ENCODE peak calls at places on chromosomes 3 and 15, in five cellular contexts. E is spleen, I is mesenchymal stem cell, B is IMR-90, H is aorta. T is an unnamed sample.

GRCh38 chr3:37703633-37704032 is 158.0 kb upstream of the CTDSPL start:
- DNase-seq in E (no peak), I (peak; percentile 55), B (peak; percentile 18), H (no peak), T (no peak)

GRCh38 chr3:148727242-148727641 is 29.5 kb downstream of the AGTR1 start:
- DNase-seq in E (no peak), I (peak; percentile 26), B (no peak), H (no peak), T (no peak)

GRCh38 chr15:39213385-39213840 is 367.5 kb upstream of the THBS1 start:
- DNase-seq in E (no peak), I (peak; percentile 90), B (peak; percentile 99), H (no peak), T (no peak)

GRCh38 chr15:59406446-59406845 is 31.5 kb upstream of the FAM81A start:
- DNase-seq in E (no peak), I (no peak), B (no peak), H (no peak), T (no peak)

GRCh38 chr3:29644956-29645661 is 364.2 kb downstream of the RBMS3 start:
- DNase-seq in E (no peak), I (no peak), B (no peak), H (no peak), T (no peak)

GRCh38 chr3:134627831-134628230 is 23.0 kb downstream of the KY start:
- DNase-seq in E (no peak), I (no peak), B (peak; percentile 10), H (no peak), T (no peak)

GRCh38 chr15:29309139-29309538 is 39.5 kb upstream of the NSMCE3 start:
- DNase-seq in E (no peak), I (no peak), B (no peak), H (no peak), T (no peak)

GRCh38 chr15:72785452-72786243 is 2.1 kb upstream of the ADPGK start:
- DNase-seq in E (no peak), I (peak; percentile 81), B (peak; percentile 74), H (no peak), T (peak; percentile 47)

GRCh38 chr15:72358532-72359180 is 17.2 kb downstream of the HEXA start:
- DNase-seq in E (peak; percentile 79), I (peak; percentile 29), B (peak; percentile 85), H (no peak), T (no peak)

GRCh38 chr3:10977864-10978510 is 14.6 kb upstream of the SLC6A1 start:
- DNase-seq in E (peak; percentile 18), I (no peak), B (peak; percentile 1), H (no peak), T (no peak)

GRCh38 chr3:78912217-78912616 is 855.6 kb downstream of the ROBO1 start:
- DNase-seq in E (no peak), I (no peak), B (no peak), H (no peak), T (no peak)

GRCh38 chr3:31096661-31097060 is 202.2 kb upstream of the GADL1 start:
- DNase-seq in E (no peak), I (peak; percentile 84), B (no peak), H (no peak), T (no peak)

GRCh38 chr15:85706779-85707518 is 87.8 kb downstream of the KLHL25 start:
- DNase-seq in E (no peak), I (peak; percentile 89), B (peak; percentile 36), H (no peak), T (peak; percentile 45)

GRCh38 chr3:194138732-194139084 is 2.8 kb downstream of the HES1 start:
- DNase-seq in E (no peak), I (no peak), B (peak; percentile 56), H (no peak), T (no peak)

GRCh38 chr3:194139085-194139976 is 3.4 kb downstream of the HES1 start:
- DNase-seq in E (no peak), I (peak; percentile 93), B (peak; percentile 76), H (no peak), T (no peak)

GRCh38 chr3:194141415-194142155 is 5.6 kb downstream of the HES1 start:
- DNase-seq in E (peak; percentile 94), I (peak; percentile 96), B (peak; percentile 90), H (peak; percentile 96), T (no peak)

GRCh38 chr3:194140520-194141414 is 4.8 kb downstream of the HES1 start:
- DNase-seq in E (peak; percentile 88), I (peak; percentile 90), B (no peak), H (peak; percentile 85), T (no peak)

DNA sequence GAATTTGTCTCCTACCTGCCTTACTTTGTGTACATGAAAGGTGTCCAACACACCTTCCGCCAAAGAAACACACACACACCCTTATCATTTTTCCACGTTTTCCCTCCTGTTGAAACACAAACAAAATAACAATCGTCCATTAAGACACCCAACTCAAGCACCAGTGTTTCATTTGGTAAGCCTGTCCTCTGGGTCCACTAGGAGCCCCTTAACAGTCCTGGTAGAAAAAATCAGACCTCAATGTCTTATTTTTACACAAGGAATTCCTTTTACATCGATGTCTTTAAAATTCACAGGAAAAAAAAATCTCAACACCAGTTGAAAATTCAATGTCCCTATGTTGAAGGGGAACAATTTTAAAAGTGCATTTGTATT is 4.0 kb downstream of the HES1 start:
- DNase-seq in E (no peak), I (peak; percentile 78), B (peak; percentile 14), H (no peak), T (no peak)
- H3K4me3 ChIP-seq in E (no peak overlapping the region), I (no peak overlapping the region), B (no peak overlapping the region), H (no peak overlapping the region), T (no peak overlapping the region)

DNA sequence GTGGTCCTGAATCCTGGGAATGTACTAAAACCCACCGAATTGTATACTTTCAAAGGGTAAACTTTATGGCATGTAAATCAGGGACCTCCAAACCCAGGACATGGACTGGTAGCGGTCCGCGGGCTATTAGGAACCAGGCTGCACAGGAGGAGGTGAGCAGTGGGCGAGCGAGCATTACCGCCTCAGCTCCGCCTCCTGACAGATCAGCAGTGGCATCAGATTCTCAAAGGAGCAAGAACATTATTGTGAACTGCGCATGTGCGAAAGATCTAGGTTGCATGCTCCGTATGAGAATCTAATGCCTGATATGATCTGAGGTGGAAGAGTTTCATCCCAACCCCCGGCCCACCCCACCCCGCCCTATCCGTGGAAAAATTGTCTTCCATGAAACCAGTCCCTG is 22.2 kb downstream of the HEG1 start:
- DNase-seq in E (no peak), I (peak; percentile 0), B (no peak), H (no peak), T (no peak)
- H3K4me1 ChIP-seq in E (peaks cover 9% of the 10 kb centered on the region), I (peaks cover 20% of the 10 kb centered on the region), B (peaks cover 13% of the 10 kb centered on the region), H (no peaks in the 10 kb centered on the region), T (peaks cover 5% of the 10 kb centered on the region)

GRCh38 chr3:71444861-71445259 is 138.7 kb downstream of the FOXP1 start:
- DNase-seq in E (no peak), I (no peak), B (no peak), H (no peak), T (no peak)

GRCh38 chr3:71447803-71448202 is 135.7 kb downstream of the FOXP1 start:
- DNase-seq in E (no peak), I (no peak), B (peak; percentile 46), H (no peak), T (no peak)

GRCh38 chr3:71446260-71446659 is 137.3 kb downstream of the FOXP1 start:
- DNase-seq in E (no peak), I (no peak), B (no peak), H (no peak), T (no peak)

GRCh38 chr3:71446734-71447133 is 136.8 kb downstream of the FOXP1 start:
- DNase-seq in E (no peak), I (no peak), B (no peak), H (no peak), T (no peak)

DNA sequence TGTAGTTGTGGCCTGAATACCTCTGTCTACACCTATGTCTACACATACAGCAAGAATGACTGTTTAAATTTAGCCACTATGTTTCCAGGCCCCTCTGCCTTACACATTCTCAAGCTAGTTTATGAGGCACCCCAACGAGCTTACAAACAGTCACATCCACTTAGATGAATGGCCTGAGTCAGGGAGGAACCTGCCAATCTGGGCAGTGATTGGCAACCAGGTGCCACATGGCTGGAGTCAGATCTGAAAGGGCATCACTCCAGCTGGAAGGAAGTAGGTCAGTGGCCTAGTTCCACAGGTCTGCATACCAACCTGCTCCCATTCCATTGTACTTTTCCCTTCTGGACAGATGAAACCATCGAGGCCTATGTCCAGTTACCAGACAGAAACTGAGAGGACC is 136.3 kb downstream of the FOXP1 start:
- DNase-seq in E (no peak), I (no peak), B (no peak), H (no peak), T (no peak)
- H3K27ac ChIP-seq in E (peak overlapping the region; percentile 97), I (peak overlapping the region; percentile 10), B (peak overlapping the region; percentile 31), H (no peak overlapping the region), T (peak overlapping the region; percentile 78)

GRCh38 chr3:170421147-170421641 is 2.5 kb downstream of the CLDN11 start:
- DNase-seq in E (peak; percentile 76), I (peak; percentile 43), B (peak; percentile 44), H (no peak), T (no peak)
- H3K4me3 ChIP-seq in E (no peak overlapping the region), I (no peak overlapping the region), B (peak overlapping the region; percentile 46), H (no peak overlapping the region), T (no peak overlapping the region)

DNA sequence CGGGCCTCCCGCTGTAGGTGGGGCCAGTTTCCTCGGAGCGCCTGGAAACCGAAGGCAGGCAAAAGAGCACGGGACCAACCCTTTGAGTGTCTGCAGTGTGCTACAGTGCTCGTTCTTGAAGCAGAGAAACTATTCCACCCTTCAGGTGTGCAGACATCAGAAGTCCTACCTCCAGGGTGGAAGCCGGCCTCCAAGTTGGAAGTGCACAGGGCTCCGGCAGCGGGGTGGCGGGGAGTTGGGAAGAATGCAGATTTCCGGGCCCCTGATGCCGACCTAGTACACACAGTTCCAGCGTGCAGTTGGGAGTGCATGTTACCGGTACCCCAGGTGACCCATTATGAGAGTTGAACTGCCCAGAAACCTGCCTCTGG is 3.0 kb downstream of the KLF13 start:
- DNase-seq in E (peak; percentile 81), I (no peak), B (no peak), H (no peak), T (no peak)
- H3K4me1 ChIP-seq in E (peaks cover 13% of the 10 kb centered on the region), I (peaks cover 20% of the 10 kb centered on the region), B (peaks cover 7% of the 10 kb centered on the region), H (peaks cover 3% of the 10 kb centered on the region), T (peaks cover 64% of the 10 kb centered on the region)

GRCh38 chr3:172596394-172596706 is 73.1 kb upstream of the TNFSF10 start:
- DNase-seq in E (no peak), I (no peak), B (no peak), H (no peak), T (no peak)
- H3K27ac ChIP-seq in E (peak overlapping the region; percentile 84), I (peak overlapping the region; percentile 58), B (no peak overlapping the region), H (no peak overlapping the region), T (no peak overlapping the region)

GRCh38 chr15:89371145-89372044 is 36.8 kb upstream of the POLG start:
- DNase-seq in E (no peak), I (no peak), B (no peak), H (peak; percentile 73), T (no peak)
- H3K4me3 ChIP-seq in E (no peak overlapping the region), I (no peak overlapping the region), B (no peak overlapping the region), H (no peak overlapping the region), T (no peak overlapping the region)

DNA sequence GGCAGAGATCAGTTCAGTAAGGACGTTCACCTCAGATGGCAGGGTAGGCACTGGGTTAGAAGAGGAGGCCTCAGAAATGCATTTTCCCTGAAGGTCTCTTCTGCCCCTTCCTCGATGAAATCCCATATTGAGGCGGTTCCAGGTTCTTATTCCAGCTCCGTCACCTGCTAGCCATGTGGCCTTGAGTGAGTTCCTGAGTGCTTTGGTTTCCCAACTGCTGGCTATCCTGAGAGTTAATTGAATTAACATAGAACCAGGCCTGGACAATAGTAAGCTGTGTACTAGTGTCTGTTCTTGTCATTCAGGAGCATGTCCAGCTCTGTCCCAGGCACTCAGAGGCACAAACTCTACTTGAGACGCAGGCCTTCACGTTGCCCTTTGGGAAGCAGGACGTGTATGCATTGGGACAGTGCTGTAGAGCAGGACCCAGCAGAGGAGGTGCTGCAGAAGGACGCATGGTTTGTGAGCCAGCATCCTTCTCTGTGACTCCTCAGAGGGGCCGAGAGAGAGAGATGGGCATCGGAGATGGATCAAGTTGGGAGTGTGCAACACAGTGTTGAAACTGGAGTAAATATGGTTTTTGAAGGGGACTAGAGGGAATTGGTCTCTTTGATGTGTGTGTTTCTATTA is 114.2 kb downstream of the ASB7 start:
- DNase-seq in E (peak; percentile 38), I (no peak), B (no peak), H (peak; percentile 46), T (no peak)
- H3K4me1 ChIP-seq in E (no peaks in the 10 kb centered on the region), I (peaks cover 42% of the 10 kb centered on the region), B (peaks cover 27% of the 10 kb centered on the region), H (no peaks in the 10 kb centered on the region), T (no peaks in the 10 kb centered on the region)

T was measured in effector memory CD4-positive, alpha-beta T cell.